ENCODE peak calls at places on chromosomes 6 and 20, in four cellular contexts. One of them, this sample, is unnamed.

GRCh38 chr20:4160761-4161305 is 145.5 kb upstream of the RNF24 start:
- DNase-seq in HCT116: no peak
- DNase-seq in A549: no peak
- DNase-seq in endothelial cell of umbilical vein: no peak
- DNase-seq in this sample: no peak

GRCh38 chr6:6492675-6493074 is 95.8 kb upstream of the LY86 start:
- DNase-seq in HCT116: no peak
- DNase-seq in endothelial cell of umbilical vein: no peak
- DNase-seq in A549: no peak
- DNase-seq in this sample: no peak

GRCh38 chr6:70415247-70415646 is 1.9 kb downstream of the FAM135A start:
- DNase-seq in HCT116: no peak
- DNase-seq in A549: no peak
- DNase-seq in endothelial cell of umbilical vein: no peak
- DNase-seq in this sample: peak; percentile 21

GRCh38 chr6:2542858-2543218 is 207.9 kb downstream of the MYLK4 start:
- DNase-seq in A549: no peak
- DNase-seq in HCT116: no peak
- DNase-seq in endothelial cell of umbilical vein: no peak
- DNase-seq in this sample: peak; percentile 99

GRCh38 chr6:170096803-170097504 is 193.9 kb downstream of the DLL1 start:
- DNase-seq in A549: no peak
- DNase-seq in endothelial cell of umbilical vein: no peak
- DNase-seq in HCT116: no peak
- DNase-seq in this sample: no peak

GRCh38 chr20:5170341-5170740 is 43.5 kb downstream of the CDS2 start:
- DNase-seq in HCT116: no peak
- DNase-seq in A549: no peak
- DNase-seq in endothelial cell of umbilical vein: no peak
- DNase-seq in this sample: no peak

GRCh38 chr6:170132011-170132521 is 158.8 kb downstream of the DLL1 start:
- DNase-seq in endothelial cell of umbilical vein: no peak
- DNase-seq in HCT116: no peak
- DNase-seq in A549: no peak
- DNase-seq in this sample: no peak

GRCh38 chr20:1440024-1440423 is 26.6 kb downstream of the NSFL1C start:
- DNase-seq in endothelial cell of umbilical vein: peak; percentile 27
- DNase-seq in A549: peak; percentile 50
- DNase-seq in HCT116: peak; percentile 26
- DNase-seq in this sample: peak; percentile 61

GRCh38 chr20:37907677-37908397 is 4.9 kb downstream of the VSTM2L start:
- DNase-seq in A549: peak; percentile 72
- DNase-seq in endothelial cell of umbilical vein: peak; percentile 37
- DNase-seq in HCT116: no peak
- DNase-seq in this sample: no peak

GRCh38 chr6:150366118-150366778 is 2.6 kb upstream of the IYD start:
- DNase-seq in HCT116: no peak
- DNase-seq in A549: no peak
- DNase-seq in endothelial cell of umbilical vein: no peak
- DNase-seq in this sample: no peak

GRCh38 chr20:50054626-50055511 is 58.1 kb downstream of the UBE2V1 start:
- DNase-seq in A549: no peak
- DNase-seq in HCT116: no peak
- DNase-seq in endothelial cell of umbilical vein: no peak
- DNase-seq in this sample: no peak

GRCh38 chr20:57941121-57941522 is 231.3 kb upstream of the PMEPA1 start:
- DNase-seq in endothelial cell of umbilical vein: no peak
- DNase-seq in A549: no peak
- DNase-seq in HCT116: no peak
- DNase-seq in this sample: no peak

GRCh38 chr20:57388953-57389694 is 2.1 kb upstream of the RBM38 start:
- DNase-seq in HCT116: peak; percentile 26
- DNase-seq in endothelial cell of umbilical vein: peak; percentile 45
- DNase-seq in A549: no peak
- DNase-seq in this sample: peak; percentile 93

GRCh38 chr6:45419574-45420082 is 41.9 kb upstream of the SUPT3H start:
- DNase-seq in endothelial cell of umbilical vein: peak; percentile 22
- DNase-seq in HCT116: peak; percentile 65
- DNase-seq in A549: peak; percentile 47
- DNase-seq in this sample: peak; percentile 89

GRCh38 chr6:108562503-108562993 is 1.8 kb downstream of the FOXO3 start:
- DNase-seq in endothelial cell of umbilical vein: peak; percentile 76
- DNase-seq in HCT116: peak; percentile 69
- DNase-seq in A549: peak; percentile 52
- DNase-seq in this sample: peak; percentile 94

GRCh38 chr6:27601668-27602254 is 128.9 kb upstream of the ZNF184 start:
- DNase-seq in endothelial cell of umbilical vein: no peak
- DNase-seq in A549: peak; percentile 86
- DNase-seq in HCT116: no peak
- DNase-seq in this sample: peak; percentile 93

GRCh38 chr6:1901556-1901955 is 291.8 kb downstream of the FOXC1 start:
- DNase-seq in A549: no peak
- DNase-seq in endothelial cell of umbilical vein: no peak
- DNase-seq in HCT116: no peak
- DNase-seq in this sample: no peak

GRCh38 chr6:30213654-30213998 is 420 bp upstream of the TRIM26 start:
- DNase-seq in endothelial cell of umbilical vein: no peak
- DNase-seq in A549: no peak
- DNase-seq in HCT116: no peak
- DNase-seq in this sample: no peak

GRCh38 chr6:30223339-30223738 is 10.1 kb upstream of the TRIM26 start:
- DNase-seq in A549: no peak
- DNase-seq in endothelial cell of umbilical vein: no peak
- DNase-seq in HCT116: no peak
- DNase-seq in this sample: no peak

GRCh38 chr6:30213999-30214982 is 1.1 kb upstream of the TRIM26 start:
- DNase-seq in A549: peak; percentile 73
- DNase-seq in endothelial cell of umbilical vein: peak; percentile 74
- DNase-seq in HCT116: no peak
- DNase-seq in this sample: peak; percentile 88

GRCh38 chr6:30216096-30216495 is 2.9 kb upstream of the TRIM26 start:
- DNase-seq in endothelial cell of umbilical vein: no peak
- DNase-seq in HCT116: no peak
- DNase-seq in A549: no peak
- DNase-seq in this sample: no peak

DNA sequence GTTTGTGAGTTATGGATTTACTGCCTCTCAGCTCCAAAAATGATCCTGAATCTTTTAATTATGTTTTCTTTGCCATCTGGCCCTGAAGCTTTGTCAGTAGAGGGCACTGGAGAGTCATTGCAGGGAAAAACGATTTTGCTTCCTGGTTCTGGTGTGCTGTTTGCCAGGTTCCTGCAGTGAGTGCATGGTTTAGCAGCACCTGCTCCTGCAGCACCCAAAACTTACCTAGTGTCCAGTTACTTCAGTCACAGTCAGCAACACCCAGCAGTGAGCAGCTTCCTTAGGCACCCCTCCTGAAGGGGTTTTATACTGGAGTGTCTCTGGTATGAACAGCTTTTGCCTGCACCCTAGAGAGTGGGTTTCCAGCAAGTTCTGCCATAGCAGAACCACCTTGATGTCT is 6.0 kb upstream of the TRIM26 start:
- DNase-seq in HCT116: no peak
- DNase-seq in A549: peak; percentile 58
- DNase-seq in endothelial cell of umbilical vein: peak; percentile 67
- DNase-seq in this sample: peak; percentile 82
- TF ChIP-seq MAX in HCT116: no peak
- TF ChIP-seq MAX in A549: no peak
- TF ChIP-seq MAX in endothelial cell of umbilical vein: no peak
- TF ChIP-seq MAX in this sample: peak; percentile 28

GRCh38 chr20:2470051-2470431 is 548 bp downstream of the SNRPB start:
- DNase-seq in endothelial cell of umbilical vein: peak; percentile 60
- DNase-seq in HCT116: no peak
- DNase-seq in A549: peak; percentile 59
- DNase-seq in this sample: peak; percentile 85

GRCh38 chr20:2468581-2469407 is 1.8 kb downstream of the SNRPB start:
- DNase-seq in A549: no peak
- DNase-seq in HCT116: no peak
- DNase-seq in endothelial cell of umbilical vein: no peak
- DNase-seq in this sample: no peak

GRCh38 chr20:2465100-2465499 is 5.5 kb downstream of the SNRPB start:
- DNase-seq in HCT116: no peak
- DNase-seq in A549: no peak
- DNase-seq in endothelial cell of umbilical vein: no peak
- DNase-seq in this sample: peak; percentile 17

GRCh38 chr20:2470432-2471193 is at the start of gene SNRPB:
- DNase-seq in endothelial cell of umbilical vein: peak; percentile 98
- DNase-seq in A549: peak; percentile 100
- DNase-seq in HCT116: peak; percentile 99
- DNase-seq in this sample: peak; percentile 100

GRCh38 chr20:2467412-2467811 is 3.2 kb downstream of the SNRPB start:
- DNase-seq in endothelial cell of umbilical vein: no peak
- DNase-seq in A549: no peak
- DNase-seq in HCT116: no peak
- DNase-seq in this sample: no peak
- TF ChIP-seq CTCF in endothelial cell of umbilical vein: no peak
- TF ChIP-seq CTCF in A549: no peak
- TF ChIP-seq CTCF in HCT116: no peak
- TF ChIP-seq CTCF in this sample: no peak

GRCh38 chr6:76702187-76702586 is 629.7 kb upstream of the IMPG1 start:
- DNase-seq in endothelial cell of umbilical vein: no peak
- DNase-seq in A549: peak; percentile 1
- DNase-seq in HCT116: no peak
- DNase-seq in this sample: no peak

GRCh38 chr6:76701610-76702009 is 629.1 kb upstream of the IMPG1 start:
- DNase-seq in endothelial cell of umbilical vein: peak; percentile 43
- DNase-seq in A549: no peak
- DNase-seq in HCT116: no peak
- DNase-seq in this sample: no peak

GRCh38 chr6:76703285-76703684 is 630.8 kb upstream of the IMPG1 start:
- DNase-seq in HCT116: no peak
- DNase-seq in endothelial cell of umbilical vein: no peak
- DNase-seq in A549: no peak
- DNase-seq in this sample: no peak

GRCh38 chr6:76694779-76695178 is 622.3 kb upstream of the IMPG1 start:
- DNase-seq in endothelial cell of umbilical vein: no peak
- DNase-seq in A549: no peak
- DNase-seq in HCT116: no peak
- DNase-seq in this sample: no peak

DNA sequence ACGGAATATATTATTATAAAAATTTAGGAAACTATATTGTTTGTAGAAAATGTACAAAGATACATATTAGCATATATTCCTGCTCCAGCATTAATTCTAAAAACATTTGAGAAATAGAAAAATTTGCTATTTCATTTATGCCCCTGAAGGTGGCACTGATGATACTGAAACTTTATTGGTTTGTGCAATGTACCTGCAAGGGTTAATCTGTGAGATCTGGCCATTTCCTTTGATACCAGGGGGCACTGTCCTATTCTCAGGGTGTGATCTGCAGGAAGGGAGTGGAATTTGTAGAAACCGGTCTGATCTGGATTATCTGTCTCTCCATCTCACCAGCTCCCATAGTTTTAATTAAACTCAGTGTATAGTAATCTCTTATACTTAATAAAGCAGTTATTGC is 625.1 kb upstream of the IMPG1 start:
- DNase-seq in HCT116: peak; percentile 61
- DNase-seq in A549: peak; percentile 13
- DNase-seq in endothelial cell of umbilical vein: peak; percentile 64
- DNase-seq in this sample: peak; percentile 12
- TF ChIP-seq MAX in HCT116: no peak
- TF ChIP-seq MAX in A549: no peak
- TF ChIP-seq MAX in endothelial cell of umbilical vein: no peak
- TF ChIP-seq MAX in this sample: no peak

GRCh38 chr6:47094351-47094925 is 52.3 kb upstream of the ADGRF1 start:
- DNase-seq in endothelial cell of umbilical vein: peak; percentile 68
- DNase-seq in HCT116: no peak
- DNase-seq in A549: no peak
- DNase-seq in this sample: no peak
- TF ChIP-seq CTCF in endothelial cell of umbilical vein: no peak
- TF ChIP-seq CTCF in HCT116: peak; percentile 22
- TF ChIP-seq CTCF in A549: no peak
- TF ChIP-seq CTCF in this sample: no peak

DNA sequence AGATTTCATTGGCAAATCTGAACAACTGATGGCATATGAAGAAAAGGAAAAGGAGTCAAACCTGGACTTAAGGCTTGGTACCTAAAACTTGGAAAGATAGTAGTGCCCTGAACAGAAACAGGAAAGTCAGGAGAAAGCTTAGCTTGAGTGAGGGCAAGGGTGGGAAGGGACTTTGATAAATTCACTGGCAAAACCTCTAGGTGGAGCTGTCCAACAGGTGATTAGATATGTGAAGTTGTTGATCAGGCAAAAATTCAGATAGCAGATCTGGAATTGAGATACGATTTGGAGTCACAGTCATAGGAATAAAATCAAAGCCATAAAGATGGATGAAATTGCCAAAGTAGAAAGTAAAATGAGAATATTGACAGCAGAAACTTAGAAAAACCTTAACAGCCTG is 16.1 kb upstream of the ZNF292 start:
- DNase-seq in A549: peak; percentile 49
- DNase-seq in HCT116: peak; percentile 54
- DNase-seq in endothelial cell of umbilical vein: peak; percentile 61
- DNase-seq in this sample: peak; percentile 72
- TF ChIP-seq MAX in A549: no peak
- TF ChIP-seq MAX in HCT116: no peak
- TF ChIP-seq MAX in endothelial cell of umbilical vein: no peak
- TF ChIP-seq MAX in this sample: no peak

GRCh38 chr20:7091655-7092054 is 324.2 kb downstream of the BMP2 start:
- DNase-seq in endothelial cell of umbilical vein: no peak
- DNase-seq in A549: no peak
- DNase-seq in HCT116: no peak
- DNase-seq in this sample: no peak
- TF ChIP-seq CTCF in endothelial cell of umbilical vein: no peak
- TF ChIP-seq CTCF in A549: no peak
- TF ChIP-seq CTCF in HCT116: no peak
- TF ChIP-seq CTCF in this sample: no peak

DNA sequence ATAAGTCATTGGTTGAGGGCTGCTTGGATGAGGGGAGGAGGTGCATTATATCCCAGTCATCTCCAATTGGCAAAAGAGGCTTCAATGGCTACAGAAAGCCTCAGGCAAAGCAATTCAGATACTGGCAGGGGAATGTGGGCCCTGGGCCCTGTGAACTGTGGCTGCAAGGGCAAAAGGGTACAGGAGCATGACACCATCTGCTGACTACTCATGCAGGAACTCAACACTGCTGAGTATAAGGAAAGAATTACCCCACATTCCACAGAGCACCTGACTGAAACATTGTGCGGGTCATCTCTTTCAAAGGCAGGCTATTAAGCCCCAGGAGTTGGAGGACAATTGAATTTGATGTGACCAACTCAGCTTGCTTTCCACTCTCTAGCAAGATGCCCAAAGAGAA is 92.1 kb upstream of the SPTLC3 start:
- DNase-seq in HCT116: no peak
- DNase-seq in endothelial cell of umbilical vein: no peak
- DNase-seq in A549: no peak
- DNase-seq in this sample: no peak
- TF ChIP-seq MAX in HCT116: no peak
- TF ChIP-seq MAX in endothelial cell of umbilical vein: no peak
- TF ChIP-seq MAX in A549: no peak
- TF ChIP-seq MAX in this sample: no peak

GRCh38 chr6:112269165-112269564 is 14.8 kb upstream of the LAMA4 start:
- DNase-seq in A549: no peak
- DNase-seq in HCT116: no peak
- DNase-seq in endothelial cell of umbilical vein: peak; percentile 81
- DNase-seq in this sample: peak; percentile 11
- TF ChIP-seq CTCF in A549: peak; percentile 7
- TF ChIP-seq CTCF in HCT116: peak; percentile 43
- TF ChIP-seq CTCF in endothelial cell of umbilical vein: peak; percentile 41
- TF ChIP-seq CTCF in this sample: no peak

This sample was measured in NB4.